ENCODE peak calls at places on chromosomes 16 and 17, in eight cellular contexts. One of them, this sample, is unnamed.

GRCh38 chr16:57871457-57871856 is 69.2 kb upstream of the KIFC3 start:
- DNase-seq in GM20000: no peak
- DNase-seq in D341Med: no peak
- DNase-seq in NCI-H1105: no peak
- DNase-seq in NCI-H1092 treated with DMSO at 0.1 percent for 48 hours: no peak
- DNase-seq in stimulated activated CD8-positive, alpha-beta memory T cell treated with anti-CD3 and anti-CD28 coated beads, Interleukin-2, amount 100 ng/mL, for 48 hours: no peak
- DNase-seq in NCI-H2029: no peak
- DNase-seq in mammary epithelial cell: peak; percentile 59
- DNase-seq in this sample: no peak

GRCh38 chr16:48505705-48506104 is 104.3 kb downstream of the N4BP1 start:
- DNase-seq in stimulated activated CD8-positive, alpha-beta memory T cell treated with anti-CD3 and anti-CD28 coated beads, Interleukin-2, amount 100 ng/mL, for 48 hours: no peak
- DNase-seq in NCI-H1105: no peak
- DNase-seq in NCI-H2029: no peak
- DNase-seq in GM20000: no peak
- DNase-seq in NCI-H1092 treated with DMSO at 0.1 percent for 48 hours: no peak
- DNase-seq in D341Med: no peak
- DNase-seq in mammary epithelial cell: no peak
- DNase-seq in this sample: no peak

GRCh38 chr16:79463839-79464238 is 136.7 kb downstream of the MAF start:
- DNase-seq in GM20000: no peak
- DNase-seq in D341Med: no peak
- DNase-seq in mammary epithelial cell: no peak
- DNase-seq in NCI-H1092 treated with DMSO at 0.1 percent for 48 hours: no peak
- DNase-seq in NCI-H2029: no peak
- DNase-seq in NCI-H1105: no peak
- DNase-seq in stimulated activated CD8-positive, alpha-beta memory T cell treated with anti-CD3 and anti-CD28 coated beads, Interleukin-2, amount 100 ng/mL, for 48 hours: no peak
- DNase-seq in this sample: no peak

GRCh38 chr16:17839272-17839671 is 368.5 kb upstream of the XYLT1 start:
- DNase-seq in mammary epithelial cell: no peak
- DNase-seq in NCI-H2029: no peak
- DNase-seq in stimulated activated CD8-positive, alpha-beta memory T cell treated with anti-CD3 and anti-CD28 coated beads, Interleukin-2, amount 100 ng/mL, for 48 hours: no peak
- DNase-seq in D341Med: no peak
- DNase-seq in GM20000: no peak
- DNase-seq in NCI-H1092 treated with DMSO at 0.1 percent for 48 hours: no peak
- DNase-seq in NCI-H1105: no peak
- DNase-seq in this sample: no peak

GRCh38 chr17:43864161-43864706 is 17.3 kb downstream of the CD300LG start:
- DNase-seq in stimulated activated CD8-positive, alpha-beta memory T cell treated with anti-CD3 and anti-CD28 coated beads, Interleukin-2, amount 100 ng/mL, for 48 hours: no peak
- DNase-seq in NCI-H1092 treated with DMSO at 0.1 percent for 48 hours: no peak
- DNase-seq in NCI-H2029: no peak
- DNase-seq in D341Med: no peak
- DNase-seq in mammary epithelial cell: no peak
- DNase-seq in GM20000: no peak
- DNase-seq in NCI-H1105: no peak
- DNase-seq in this sample: no peak

GRCh38 chr17:40542562-40543411 is 22.5 kb downstream of the CCR7 start:
- DNase-seq in D341Med: no peak
- DNase-seq in NCI-H1105: no peak
- DNase-seq in NCI-H1092 treated with DMSO at 0.1 percent for 48 hours: no peak
- DNase-seq in NCI-H2029: no peak
- DNase-seq in stimulated activated CD8-positive, alpha-beta memory T cell treated with anti-CD3 and anti-CD28 coated beads, Interleukin-2, amount 100 ng/mL, for 48 hours: peak; percentile 70
- DNase-seq in mammary epithelial cell: peak; percentile 96
- DNase-seq in GM20000: peak; percentile 55
- DNase-seq in this sample: no peak

GRCh38 chr17:78168906-78169793 is 769 bp downstream of the SYNGR2 start:
- DNase-seq in NCI-H1092 treated with DMSO at 0.1 percent for 48 hours: no peak
- DNase-seq in NCI-H1105: no peak
- DNase-seq in mammary epithelial cell: peak; percentile 71
- DNase-seq in GM20000: peak; percentile 77
- DNase-seq in D341Med: peak; percentile 89
- DNase-seq in NCI-H2029: peak; percentile 56
- DNase-seq in stimulated activated CD8-positive, alpha-beta memory T cell treated with anti-CD3 and anti-CD28 coated beads, Interleukin-2, amount 100 ng/mL, for 48 hours: peak; percentile 52
- DNase-seq in this sample: no peak

GRCh38 chr16:84356591-84357116 is 11.7 kb upstream of the ATP2C2 start:
- DNase-seq in GM20000: no peak
- DNase-seq in mammary epithelial cell: peak; percentile 83
- DNase-seq in NCI-H1105: no peak
- DNase-seq in D341Med: no peak
- DNase-seq in NCI-H2029: peak; percentile 33
- DNase-seq in NCI-H1092 treated with DMSO at 0.1 percent for 48 hours: peak; percentile 73
- DNase-seq in stimulated activated CD8-positive, alpha-beta memory T cell treated with anti-CD3 and anti-CD28 coated beads, Interleukin-2, amount 100 ng/mL, for 48 hours: no peak
- DNase-seq in this sample: no peak

GRCh38 chr17:66191607-66192377 is at the start of gene CEP112:
- DNase-seq in stimulated activated CD8-positive, alpha-beta memory T cell treated with anti-CD3 and anti-CD28 coated beads, Interleukin-2, amount 100 ng/mL, for 48 hours: peak; percentile 90
- DNase-seq in NCI-H2029: peak; percentile 52
- DNase-seq in mammary epithelial cell: peak; percentile 45
- DNase-seq in NCI-H1092 treated with DMSO at 0.1 percent for 48 hours: peak; percentile 88
- DNase-seq in D341Med: peak; percentile 99
- DNase-seq in NCI-H1105: peak; percentile 85
- DNase-seq in GM20000: peak; percentile 86
- DNase-seq in this sample: peak; percentile 58

GRCh38 chr16:57235128-57236092 is 9.6 kb upstream of the ARL2BP start:
- DNase-seq in D341Med: no peak
- DNase-seq in NCI-H2029: peak; percentile 54
- DNase-seq in NCI-H1092 treated with DMSO at 0.1 percent for 48 hours: peak; percentile 85
- DNase-seq in GM20000: no peak
- DNase-seq in NCI-H1105: peak; percentile 72
- DNase-seq in stimulated activated CD8-positive, alpha-beta memory T cell treated with anti-CD3 and anti-CD28 coated beads, Interleukin-2, amount 100 ng/mL, for 48 hours: no peak
- DNase-seq in mammary epithelial cell: no peak
- DNase-seq in this sample: no peak

GRCh38 chr17:47778184-47778635 is 43.4 kb downstream of the OSBPL7 start:
- DNase-seq in D341Med: no peak
- DNase-seq in mammary epithelial cell: no peak
- DNase-seq in NCI-H1105: no peak
- DNase-seq in stimulated activated CD8-positive, alpha-beta memory T cell treated with anti-CD3 and anti-CD28 coated beads, Interleukin-2, amount 100 ng/mL, for 48 hours: no peak
- DNase-seq in NCI-H1092 treated with DMSO at 0.1 percent for 48 hours: no peak
- DNase-seq in NCI-H2029: no peak
- DNase-seq in GM20000: no peak
- DNase-seq in this sample: no peak

GRCh38 chr16:1121601-1122000 is 25.6 kb upstream of the C1QTNF8 start:
- DNase-seq in D341Med: no peak
- DNase-seq in NCI-H2029: no peak
- DNase-seq in mammary epithelial cell: no peak
- DNase-seq in NCI-H1092 treated with DMSO at 0.1 percent for 48 hours: no peak
- DNase-seq in stimulated activated CD8-positive, alpha-beta memory T cell treated with anti-CD3 and anti-CD28 coated beads, Interleukin-2, amount 100 ng/mL, for 48 hours: no peak
- DNase-seq in NCI-H1105: no peak
- DNase-seq in GM20000: no peak
- DNase-seq in this sample: no peak

GRCh38 chr16:4984174-4985000 is 26.3 kb downstream of the SEC14L5 start:
- DNase-seq in mammary epithelial cell: no peak
- DNase-seq in NCI-H1105: no peak
- DNase-seq in NCI-H2029: no peak
- DNase-seq in NCI-H1092 treated with DMSO at 0.1 percent for 48 hours: no peak
- DNase-seq in GM20000: no peak
- DNase-seq in stimulated activated CD8-positive, alpha-beta memory T cell treated with anti-CD3 and anti-CD28 coated beads, Interleukin-2, amount 100 ng/mL, for 48 hours: no peak
- DNase-seq in D341Med: no peak
- DNase-seq in this sample: no peak

GRCh38 chr16:70428178-70428998 is 10.5 kb downstream of the ST3GAL2 start:
- DNase-seq in stimulated activated CD8-positive, alpha-beta memory T cell treated with anti-CD3 and anti-CD28 coated beads, Interleukin-2, amount 100 ng/mL, for 48 hours: peak; percentile 72
- DNase-seq in NCI-H1092 treated with DMSO at 0.1 percent for 48 hours: peak; percentile 61
- DNase-seq in mammary epithelial cell: peak; percentile 93
- DNase-seq in GM20000: peak; percentile 58
- DNase-seq in NCI-H1105: no peak
- DNase-seq in D341Med: no peak
- DNase-seq in NCI-H2029: peak; percentile 66
- DNase-seq in this sample: no peak

GRCh38 chr16:4160663-4161436 is 44.6 kb upstream of the ADCY9 start:
- DNase-seq in NCI-H1092 treated with DMSO at 0.1 percent for 48 hours: no peak
- DNase-seq in mammary epithelial cell: no peak
- DNase-seq in NCI-H1105: no peak
- DNase-seq in NCI-H2029: no peak
- DNase-seq in D341Med: no peak
- DNase-seq in GM20000: no peak
- DNase-seq in stimulated activated CD8-positive, alpha-beta memory T cell treated with anti-CD3 and anti-CD28 coated beads, Interleukin-2, amount 100 ng/mL, for 48 hours: no peak
- DNase-seq in this sample: no peak